ENCODE peak calls at places on chromosomes 1 and 21, in eight cellular contexts. T is activated CD4-positive, alpha-beta T cell treated with anti-CD3 and anti-CD28 coated beads for 48 hours; Z is stimulated activated CD8-positive, alpha-beta memory T cell treated with anti-CD3 and anti-CD28 coated beads, Interleukin-12 subunit alpha, Interleukin-12 subunit beta, amount 100 ng/mL, for 4 hours; M is transverse colon; B is DMS 273 treated with DMSO at 0.1 percent for 48 hours; G is body of pancreas; F is NCI-H1092; O is H7. A is an unnamed sample.

GRCh38 chr1:100358210-100358609 is 5.9 kb downstream of the CDC14A start:
- DNase-seq in T (peak), Z (no peak), M (no peak), B (no peak), G (no peak), F (no peak), O (peak), A (no peak)

GRCh38 chr1:182703539-182703938 is 19.2 kb upstream of the RGS8 start:
- DNase-seq in T (no peak), Z (no peak), M (no peak), B (no peak), G (no peak), F (peak), O (no peak), A (peak)

GRCh38 chr1:9069324-9070100 is at the start of gene SLC2A5:
- DNase-seq in T (no peak), Z (no peak), M (peak), B (peak), G (no peak), F (peak), O (peak), A (no peak)

GRCh38 chr1:23958810-23959460 is 693 bp upstream of the PNRC2 start:
- DNase-seq in T (peak), Z (peak), M (peak), B (peak), G (peak), F (peak), O (peak), A (peak)

GRCh38 chr1:181100015-181100905 is 11.8 kb downstream of the IER5 start:
- DNase-seq in T (peak), Z (no peak), M (no peak), B (no peak), G (no peak), F (no peak), O (no peak), A (no peak)

GRCh38 chr1:185154912-185155513 is 1.7 kb downstream of the TRMT1L start:
- DNase-seq in T (no peak), Z (no peak), M (no peak), B (no peak), G (no peak), F (no peak), O (no peak), A (no peak)

GRCh38 chr21:37153935-37154350 is 80.9 kb downstream of the TTC3 start:
- DNase-seq in T (no peak), Z (no peak), M (peak), B (no peak), G (peak), F (no peak), O (peak), A (no peak)

GRCh38 chr1:19644761-19645543 is 841 bp downstream of the NBL1 start:
- DNase-seq in T (peak), Z (no peak), M (peak), B (no peak), G (peak), F (no peak), O (peak), A (no peak)

GRCh38 chr1:3023994-3024393 is 2.7 kb downstream of the ACTRT2 start:
- DNase-seq in T (no peak), Z (no peak), M (no peak), B (no peak), G (no peak), F (no peak), O (no peak), A (no peak)

GRCh38 chr1:79551321-79551720 is 544.8 kb upstream of the ADGRL4 start:
- DNase-seq in T (no peak), Z (no peak), M (no peak), B (no peak), G (no peak), F (no peak), O (no peak), A (no peak)

GRCh38 chr1:98903261-98903660 is 101.4 kb downstream of the PLPPR5 start:
- DNase-seq in T (no peak), Z (no peak), M (no peak), B (no peak), G (no peak), F (no peak), O (no peak), A (no peak)

GRCh38 chr1:224256642-224257041 is 73.3 kb downstream of the NVL start:
- DNase-seq in T (no peak), Z (no peak), M (no peak), B (no peak), G (no peak), F (no peak), O (peak), A (no peak)

GRCh38 chr1:154607084-154607747 is 770 bp downstream of the ADAR start:
- DNase-seq in T (peak), Z (no peak), M (peak), B (no peak), G (no peak), F (no peak), O (peak), A (peak)

GRCh38 chr21:18522181-18522771 is 118.7 kb upstream of the TMPRSS15 start:
- DNase-seq in T (no peak), Z (no peak), M (no peak), B (no peak), G (no peak), F (no peak), O (no peak), A (peak)

GRCh38 chr1:240941706-240942370 is 329.9 kb upstream of the GREM2 start:
- DNase-seq in T (no peak), Z (no peak), M (no peak), B (no peak), G (no peak), F (no peak), O (no peak), A (no peak)

GRCh38 chr21:46024983-46025860 is 43.7 kb downstream of the COL6A1 start:
- DNase-seq in T (no peak), Z (no peak), M (no peak), B (no peak), G (no peak), F (no peak), O (no peak), A (no peak)

GRCh38 chr21:17688912-17689874 is 76.5 kb upstream of the BTG3 start:
- DNase-seq in T (peak), Z (peak), M (peak), B (peak), G (peak), F (peak), O (no peak), A (peak)

GRCh38 chr1:185441608-185442007 is 124.6 kb upstream of the IVNS1ABP start:
- DNase-seq in T (no peak), Z (no peak), M (no peak), B (no peak), G (peak), F (no peak), O (no peak), A (no peak)

GRCh38 chr1:200406161-200406797 is 3.6 kb downstream of the ZNF281 start:
- DNase-seq in T (no peak), Z (no peak), M (no peak), B (no peak), G (no peak), F (no peak), O (no peak), A (no peak)

GRCh38 chr1:113931456-113931855 is 2.3 kb downstream of the HIPK1 start:
- DNase-seq in T (no peak), Z (no peak), M (no peak), B (no peak), G (no peak), F (no peak), O (no peak), A (no peak)

GRCh38 chr1:65896721-65897120 is 104.0 kb downstream of the PDE4B start:
- DNase-seq in T (no peak), Z (no peak), M (no peak), B (no peak), G (no peak), F (no peak), O (no peak), A (no peak)

GRCh38 chr1:69911301-69911801 is 294.0 kb downstream of the LRRC40 start:
- DNase-seq in T (no peak), Z (no peak), M (no peak), B (no peak), G (no peak), F (no peak), O (no peak), A (no peak)

GRCh38 chr21:26095131-26095530 is 75.4 kb downstream of the APP start:
- DNase-seq in T (no peak), Z (no peak), M (no peak), B (no peak), G (no peak), F (no peak), O (no peak), A (no peak)

GRCh38 chr1:167544447-167544846 is 9.1 kb downstream of the CREG1 start:
- DNase-seq in T (no peak), Z (no peak), M (peak), B (no peak), G (no peak), F (no peak), O (no peak), A (no peak)

A was measured in NCI-H1105 treated with DMSO at 0.1 percent for 48 hours.